ENCODE peak calls at places on chromosome 9, in four cellular contexts. M is mesendoderm, X is H9, O is H1. V is an unnamed sample.

GRCh38 chr9:111474385-111474784 is 9.8 kb downstream of the ECPAS start:
- DNase-seq in M (no peak), O (no peak), X (no peak), V (no peak)

GRCh38 chr9:38035873-38036272 is 33.2 kb downstream of the SHB start:
- DNase-seq in X (no peak), O (no peak), M (no peak), V (peak; percentile 90)

GRCh38 chr9:72871685-72872084 is 81.2 kb downstream of the ALDH1A1 start:
- DNase-seq in M (no peak), O (no peak), X (no peak), V (peak; percentile 1)

GRCh38 chr9:114285166-114285867 is 37.6 kb upstream of the ORM1 start:
- DNase-seq in O (no peak), X (peak; percentile 36), M (peak; percentile 59), V (peak; percentile 94)

GRCh38 chr9:87950765-87951488 is 23.4 kb downstream of the CDK20 start:
- DNase-seq in O (no peak), X (no peak), M (peak; percentile 57), V (peak; percentile 34)

GRCh38 chr9:136018257-136019031 is 57.3 kb upstream of the UBAC1 start:
- DNase-seq in O (no peak), X (peak; percentile 19), M (no peak), V (no peak)

GRCh38 chr9:37428345-37428744 is 5.8 kb downstream of the GRHPR start:
- DNase-seq in O (no peak), M (no peak), X (no peak), V (no peak)

GRCh38 chr9:112719292-112719691 is 1.4 kb upstream of the INIP start:
- DNase-seq in O (no peak), M (no peak), X (no peak), V (no peak)

GRCh38 chr9:93058357-93059096 is at the start of gene SUSD3:
- DNase-seq in X (peak; percentile 89), M (peak; percentile 90), O (peak; percentile 53), V (no peak)

GRCh38 chr9:96420468-96421219 is 2.5 kb upstream of the ZNF367 start:
- DNase-seq in X (peak; percentile 71), O (peak; percentile 70), M (peak; percentile 99), V (peak; percentile 89)

GRCh38 chr9:2290382-2290781 is 275.2 kb downstream of the SMARCA2 start:
- DNase-seq in M (peak; percentile 82), O (no peak), X (no peak), V (no peak)

GRCh38 chr9:137156567-137157375 is 13.1 kb downstream of the LRRC26 start:
- DNase-seq in X (peak; percentile 75), O (no peak), M (peak; percentile 46), V (peak; percentile 21)

GRCh38 chr9:100083448-100084144 is 15.2 kb downstream of the ERP44 start:
- DNase-seq in X (no peak), O (no peak), M (no peak), V (no peak)

GRCh38 chr9:32884482-32884881 is 101.1 kb downstream of the TMEM215 start:
- DNase-seq in M (peak; percentile 43), X (no peak), O (no peak), V (no peak)
- H3K56ac ChIP-seq in M (no peak overlapping the region), X (no peak overlapping the region), O (no peak overlapping the region), V (no peak overlapping the region)

DNA sequence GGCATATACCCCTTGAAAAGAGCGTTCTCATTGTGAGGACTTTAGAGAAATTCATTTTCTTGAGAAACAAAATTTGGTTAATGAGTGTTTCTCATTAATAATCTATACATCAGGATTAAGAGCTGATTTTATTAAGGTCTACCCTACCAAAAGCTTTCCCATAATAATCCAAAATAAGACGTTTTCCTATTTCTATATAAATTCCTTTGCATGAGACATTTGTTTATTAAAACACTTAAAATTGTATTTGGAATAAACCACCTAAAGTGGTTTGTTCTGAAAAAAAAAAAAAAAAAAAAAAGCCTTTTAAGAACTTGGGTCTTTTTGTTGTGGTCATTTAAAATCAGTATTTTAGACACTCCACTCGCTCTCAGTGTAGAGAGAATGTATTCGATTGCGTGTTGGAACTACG is 695 bp upstream of the TMOD1 start:
- DNase-seq in X (no peak), M (no peak), O (no peak), V (no peak)
- H3K56ac ChIP-seq in X (no peak overlapping the region), M (no peak overlapping the region), O (no peak overlapping the region), V (no peak overlapping the region)

DNA sequence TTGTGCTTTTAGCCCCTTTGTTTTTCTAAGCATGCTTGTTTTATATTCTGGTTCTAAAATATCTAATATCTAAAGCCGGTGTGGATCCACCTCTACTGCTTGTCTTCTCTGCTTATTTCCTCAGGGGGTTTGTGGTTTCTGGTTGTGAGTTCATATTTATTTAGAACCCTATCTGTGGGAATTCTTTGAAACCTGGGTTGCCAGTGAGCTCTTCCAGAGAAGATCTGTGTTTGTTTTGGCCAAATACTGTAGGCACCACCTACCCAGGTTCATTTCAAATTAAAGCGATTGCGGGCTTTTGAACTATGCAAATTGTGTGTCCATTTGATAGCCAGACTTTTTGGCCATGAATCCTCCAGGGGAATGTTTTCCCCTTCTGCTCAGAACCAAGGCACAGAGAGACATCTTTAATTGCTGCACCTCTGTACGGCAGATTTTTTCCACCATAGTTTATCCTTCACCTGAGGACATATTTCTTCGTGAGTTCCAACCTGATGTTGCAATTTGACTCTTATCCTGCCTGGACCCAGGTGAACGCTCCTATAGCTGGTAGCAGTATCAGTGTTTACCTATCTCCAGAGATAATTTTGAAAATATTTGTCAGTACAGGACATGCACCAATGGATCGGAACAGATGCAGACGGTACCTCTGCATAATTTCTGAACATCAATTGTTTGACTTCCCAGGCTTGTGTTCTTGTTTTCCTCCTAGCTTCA is 2.3 kb upstream of the ZBTB43 start:
- DNase-seq in M (no peak), O (no peak), X (no peak), V (no peak)
- H3K56ac ChIP-seq in M (no peak overlapping the region), O (no peak overlapping the region), X (no peak overlapping the region), V (no peak overlapping the region)

GRCh38 chr9:98572054-98572627 is 136.6 kb downstream of the GABBR2 start:
- DNase-seq in X (no peak), M (no peak), O (no peak), V (peak; percentile 36)
- H3K56ac ChIP-seq in X (no peak overlapping the region), M (no peak overlapping the region), O (no peak overlapping the region), V (no peak overlapping the region)

DNA sequence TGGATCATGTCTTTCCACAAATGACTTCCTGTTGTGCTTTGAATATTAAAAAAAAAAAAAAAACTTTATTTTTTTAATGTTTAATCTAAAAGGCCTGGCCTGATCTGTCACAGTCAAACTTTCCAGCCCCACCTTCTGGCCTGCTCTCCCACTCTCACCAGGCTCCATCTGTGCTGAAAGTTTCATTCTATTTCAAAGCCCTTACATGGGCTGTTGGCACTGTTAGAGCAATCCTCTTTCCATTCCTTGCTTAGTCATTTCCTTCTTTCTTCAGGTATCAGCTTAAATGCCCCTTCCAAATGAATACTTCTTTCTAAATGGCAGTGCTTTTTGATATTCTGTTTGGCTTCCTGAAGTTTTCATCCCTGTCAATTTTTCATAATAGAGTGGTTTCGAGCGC is 1104.8 kb upstream of the C9orf72 start:
- DNase-seq in X (no peak), O (peak; percentile 9), M (peak; percentile 53), V (no peak)
- H3K56ac ChIP-seq in X (no peak overlapping the region), O (no peak overlapping the region), M (no peak overlapping the region), V (no peak overlapping the region)

GRCh38 chr9:1262367-1262766 is 212.2 kb downstream of the DMRT2 start:
- DNase-seq in X (no peak), O (no peak), M (no peak), V (no peak)
- H3K56ac ChIP-seq in X (no peak overlapping the region), O (no peak overlapping the region), M (no peak overlapping the region), V (no peak overlapping the region)

DNA sequence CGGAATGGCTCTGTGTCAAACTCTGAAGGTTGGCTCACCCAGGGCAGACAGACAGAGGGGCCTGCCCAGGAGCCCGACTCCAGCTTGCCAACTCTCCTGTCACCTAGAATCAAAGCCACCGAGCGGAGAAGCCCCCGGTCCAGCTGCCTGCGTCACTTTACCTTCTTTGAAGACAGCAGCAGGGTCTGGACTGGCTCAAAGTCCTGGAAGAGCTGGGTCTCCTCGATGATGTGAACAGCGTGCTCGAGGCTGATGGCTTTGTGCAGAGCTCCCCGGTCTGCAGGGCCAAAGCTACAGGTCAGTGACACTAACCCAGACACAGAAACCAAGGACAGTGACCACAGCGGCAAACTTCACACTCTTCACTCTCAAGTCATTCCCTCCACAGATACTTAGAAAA is 67.9 kb downstream of the SECISBP2 start:
- DNase-seq in O (no peak), X (no peak), M (no peak), V (no peak)
- H3K56ac ChIP-seq in O (no peak overlapping the region), X (no peak overlapping the region), M (no peak overlapping the region), V (no peak overlapping the region)

DNA sequence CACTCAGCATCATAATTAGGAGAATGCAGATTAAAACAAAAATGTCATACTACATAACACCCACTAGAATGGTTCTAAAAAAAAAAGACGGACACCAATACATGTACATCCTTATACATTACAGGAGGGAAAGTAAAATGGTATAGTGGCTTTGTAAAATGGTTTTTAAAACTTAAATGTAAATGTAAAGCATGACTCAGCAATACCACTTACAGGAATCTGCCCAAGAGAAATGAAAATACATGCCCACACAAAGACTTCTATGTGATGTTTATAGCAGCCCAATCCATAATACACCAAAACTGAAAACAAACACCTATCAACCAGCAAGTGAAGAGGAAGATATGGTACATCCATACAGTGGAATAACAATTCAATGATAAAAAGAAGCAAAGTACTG is 939.1 kb upstream of the ACO1 start:
- DNase-seq in O (no peak), X (no peak), M (no peak), V (no peak)
- H3K56ac ChIP-seq in O (no peak overlapping the region), X (no peak overlapping the region), M (no peak overlapping the region), V (no peak overlapping the region)

DNA sequence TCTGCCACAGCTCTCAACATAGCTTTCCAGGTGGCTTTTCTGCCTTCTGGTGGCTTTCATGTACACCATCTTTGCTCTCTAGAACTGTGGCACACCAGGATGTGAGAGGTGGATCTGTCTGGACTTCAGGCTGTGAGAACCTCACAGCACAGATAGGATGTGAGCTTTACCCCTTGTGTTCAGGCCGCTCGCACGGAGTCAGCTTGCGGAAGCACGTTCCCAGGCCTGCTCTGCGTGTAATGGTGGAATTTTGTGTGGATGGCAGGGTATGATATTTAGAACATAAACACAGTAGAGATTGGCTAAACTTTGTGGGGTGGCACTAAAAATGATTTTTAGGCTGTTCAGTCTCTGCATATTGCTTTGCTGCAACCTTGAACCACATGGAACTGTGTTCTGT is 250.5 kb downstream of the FANCC start:
- DNase-seq in X (no peak), O (no peak), M (no peak), V (no peak)
- H3K56ac ChIP-seq in X (no peak overlapping the region), O (no peak overlapping the region), M (no peak overlapping the region), V (no peak overlapping the region)

GRCh38 chr9:15967068-15967467 is 414.2 kb downstream of the CCDC171 start:
- DNase-seq in O (no peak), M (peak; percentile 2), X (no peak), V (no peak)
- H3K56ac ChIP-seq in O (no peak overlapping the region), M (no peak overlapping the region), X (no peak overlapping the region), V (no peak overlapping the region)